ENCODE peak calls at places on chromosomes 7 and 10, in six cellular contexts. O is HCT116, V is H1, I is HepG2, C is GM12878, J is K562. K is an unnamed sample.

GRCh38 chr7:25859412-25859704 is 292.6 kb upstream of the NFE2L3 start:
- DNase-seq in C (no peak), V (peak), I (no peak), O (no peak), J (no peak), K (no peak)

GRCh38 chr7:73978681-73979563 is 49.1 kb upstream of the ELN start:
- DNase-seq in C (peak), V (peak), I (peak), O (peak), J (peak), K (peak)

GRCh38 chr7:602341-603141 is 82.9 kb upstream of the PDGFA start:
- DNase-seq in O (no peak), C (no peak), V (no peak), I (peak), J (peak), K (no peak)

GRCh38 chr7:77729574-77730348 is 33.5 kb downstream of the RSBN1L start:
- DNase-seq in O (no peak), J (no peak), V (no peak), C (no peak), I (no peak), K (no peak)

GRCh38 chr10:30736685-30737232 is 107.2 kb upstream of the LYZL2 start:
- DNase-seq in I (no peak), O (peak), C (peak), J (no peak), V (no peak), K (no peak)

GRCh38 chr10:2362331-2362730 is 625.0 kb upstream of the ADARB2 start:
- DNase-seq in C (no peak), I (no peak), J (no peak), O (no peak), V (no peak), K (no peak)

GRCh38 chr7:30970074-30970473 is 6.3 kb downstream of the GHRHR start:
- DNase-seq in O (no peak), J (no peak), I (no peak), V (no peak), C (no peak), K (no peak)

GRCh38 chr7:100583132-100584045 is 2.5 kb downstream of the LRCH4 start:
- DNase-seq in C (peak), I (no peak), V (no peak), J (peak), O (no peak), K (no peak)

GRCh38 chr7:105493196-105493927 is 28.7 kb downstream of the PUS7 start:
- DNase-seq in O (no peak), V (no peak), I (no peak), J (no peak), C (no peak), K (no peak)

GRCh38 chr7:48083114-48083830 is 5.8 kb upstream of the UPP1 start:
- DNase-seq in V (no peak), I (no peak), O (no peak), C (no peak), J (no peak), K (no peak)

GRCh38 chr10:61900829-61901783 is at the start of gene ARID5B:
- DNase-seq in C (no peak), V (peak), J (peak), I (peak), O (peak), K (peak)

DNA sequence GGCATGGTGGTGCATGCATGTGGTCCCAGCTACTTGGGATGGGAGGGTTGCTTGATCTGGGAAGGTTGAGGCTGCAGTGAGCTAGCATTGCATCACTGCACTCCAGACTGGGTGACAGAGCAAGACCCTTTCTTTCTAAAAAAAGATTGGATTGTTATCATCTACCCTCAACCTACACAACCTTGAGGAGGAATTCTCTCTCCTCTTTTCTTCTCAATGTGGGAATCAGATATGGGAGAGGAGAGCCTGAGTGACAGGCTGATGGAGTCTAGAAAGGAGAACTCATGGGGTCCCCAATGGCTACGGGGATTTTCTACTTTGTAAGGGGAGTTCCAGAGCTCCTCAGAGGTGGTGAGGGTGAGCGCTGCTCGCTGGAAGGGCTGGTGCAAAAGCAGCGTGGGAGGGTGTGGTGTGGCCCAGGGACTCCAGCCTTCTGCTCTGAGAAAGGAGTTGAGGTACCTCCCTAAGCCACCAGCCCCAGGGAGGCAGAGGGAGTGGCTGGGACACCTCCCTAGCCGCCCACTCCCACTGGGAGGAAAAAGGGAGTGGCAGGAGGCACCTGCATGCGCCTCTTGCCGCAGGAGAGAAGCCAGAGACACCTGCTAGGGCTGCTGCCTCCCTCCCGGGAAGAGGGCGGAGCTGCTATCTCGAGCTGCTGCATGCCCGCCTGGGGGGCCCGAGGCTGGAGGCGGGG is 48.4 kb downstream of the GATA3 start:
- DNase-seq in J (no peak), V (no peak), C (no peak), I (no peak), O (no peak), K (no peak)
- TF ChIP-seq SIN3A in J (no peak), V (no peak), C (no peak), I (no peak), O (no peak), K (no peak)

GRCh38 chr7:154997840-154998370 is 5.0 kb downstream of the PAXIP1 start:
- DNase-seq in I (no peak), V (no peak), O (no peak), J (no peak), C (no peak), K (no peak)
- TF ChIP-seq YY1 in I (no peak), V (no peak), O (no peak), J (no peak), C (no peak), K (no peak)

DNA sequence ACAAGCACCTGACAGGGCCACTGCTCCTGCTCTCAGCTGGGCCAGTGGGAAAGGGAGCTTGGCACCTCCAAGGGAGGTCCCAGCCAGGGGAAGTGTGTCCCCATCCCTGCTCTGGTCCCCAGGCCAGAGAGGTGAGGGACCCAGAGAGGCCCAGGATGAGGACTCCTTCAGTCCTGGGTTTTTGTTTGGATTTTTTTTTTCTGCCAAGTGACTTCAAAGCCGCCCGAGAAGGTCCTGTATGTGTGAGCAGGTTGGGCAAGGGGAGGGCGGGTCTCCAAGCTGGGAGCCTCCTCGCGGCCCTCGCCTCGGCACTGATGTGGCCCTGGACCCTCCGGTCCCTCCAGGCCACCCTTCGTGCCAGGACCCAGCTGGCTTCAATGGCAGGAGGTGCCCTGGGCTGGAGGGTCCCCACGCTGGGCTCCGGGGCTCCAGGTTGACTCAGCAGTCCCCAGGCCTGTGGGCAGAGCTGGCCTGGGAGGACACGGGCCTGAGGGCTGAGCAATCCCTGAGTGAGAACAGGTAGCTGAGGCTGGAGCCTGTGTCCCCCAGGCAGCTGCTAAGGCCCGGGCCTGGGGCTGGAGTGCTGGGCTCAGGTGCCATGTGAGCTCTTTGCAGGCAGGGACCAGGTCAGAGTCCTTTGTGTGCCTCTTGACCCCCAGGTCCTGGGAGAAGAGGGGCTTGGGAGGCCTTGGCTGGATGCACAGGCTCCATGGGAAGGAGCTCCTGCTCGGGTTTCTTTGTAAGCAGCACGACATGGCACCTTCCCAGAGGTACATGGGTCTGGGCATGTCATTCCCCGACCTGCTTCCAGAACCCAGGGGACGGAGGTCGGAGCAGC is 140.6 kb downstream of the FAM53B start:
- DNase-seq in J (no peak), I (no peak), C (no peak), V (no peak), O (no peak), K (no peak)
- TF ChIP-seq SIN3A in J (no peak), I (no peak), C (no peak), V (no peak), O (no peak), K (no peak)

DNA sequence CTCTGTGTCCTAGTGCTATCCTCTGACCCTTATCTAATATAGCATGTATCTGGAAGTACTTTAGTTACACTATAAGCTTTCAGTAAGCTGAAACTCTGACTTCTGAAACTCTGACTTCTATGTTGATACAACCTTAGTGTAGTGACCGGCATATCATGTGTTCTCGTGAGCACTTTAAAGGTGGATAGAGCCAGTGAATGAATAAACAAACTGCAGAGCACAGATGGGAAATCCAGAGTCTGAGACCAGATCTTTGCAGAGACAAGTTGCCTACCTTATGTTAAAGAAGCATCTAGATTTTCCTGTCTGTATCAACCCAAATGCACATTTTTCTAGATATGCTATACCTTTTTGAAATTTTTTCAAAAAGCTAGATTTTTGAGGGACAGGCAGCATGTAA is 3.5 kb downstream of the ACTA2 start:
- DNase-seq in V (no peak), C (no peak), O (no peak), I (no peak), J (no peak), K (no peak)
- TF ChIP-seq YY1 in V (no peak), C (no peak), O (no peak), I (no peak), J (no peak), K (no peak)

GRCh38 chr7:55299273-55299967 is 65.7 kb upstream of the LANCL2 start:
- DNase-seq in C (no peak), J (no peak), I (no peak), V (no peak), O (no peak), K (no peak)
- TF ChIP-seq SIN3A in C (no peak), J (no peak), I (no peak), V (no peak), O (no peak), K (no peak)

GRCh38 chr10:8050561-8051108 is 3.9 kb upstream of the GATA3 start:
- DNase-seq in V (no peak), J (no peak), O (no peak), I (peak), C (no peak), K (no peak)

GRCh38 chr10:8049874-8050560 is 4.5 kb upstream of the GATA3 start:
- DNase-seq in O (no peak), V (peak), C (no peak), J (no peak), I (no peak), K (no peak)

GRCh38 chr10:8047452-8048280 is 6.8 kb upstream of the GATA3 start:
- DNase-seq in C (no peak), O (no peak), V (peak), I (no peak), J (no peak), K (peak)

GRCh38 chr10:8049151-8049873 is 5.2 kb upstream of the GATA3 start:
- DNase-seq in I (no peak), O (no peak), J (no peak), V (peak), C (no peak), K (peak)

GRCh38 chr10:8048281-8049008 is 6.0 kb upstream of the GATA3 start:
- DNase-seq in V (no peak), C (no peak), I (no peak), O (no peak), J (no peak), K (peak)
- TF ChIP-seq YY1 in V (no peak), C (no peak), I (no peak), O (no peak), J (no peak), K (no peak)

DNA sequence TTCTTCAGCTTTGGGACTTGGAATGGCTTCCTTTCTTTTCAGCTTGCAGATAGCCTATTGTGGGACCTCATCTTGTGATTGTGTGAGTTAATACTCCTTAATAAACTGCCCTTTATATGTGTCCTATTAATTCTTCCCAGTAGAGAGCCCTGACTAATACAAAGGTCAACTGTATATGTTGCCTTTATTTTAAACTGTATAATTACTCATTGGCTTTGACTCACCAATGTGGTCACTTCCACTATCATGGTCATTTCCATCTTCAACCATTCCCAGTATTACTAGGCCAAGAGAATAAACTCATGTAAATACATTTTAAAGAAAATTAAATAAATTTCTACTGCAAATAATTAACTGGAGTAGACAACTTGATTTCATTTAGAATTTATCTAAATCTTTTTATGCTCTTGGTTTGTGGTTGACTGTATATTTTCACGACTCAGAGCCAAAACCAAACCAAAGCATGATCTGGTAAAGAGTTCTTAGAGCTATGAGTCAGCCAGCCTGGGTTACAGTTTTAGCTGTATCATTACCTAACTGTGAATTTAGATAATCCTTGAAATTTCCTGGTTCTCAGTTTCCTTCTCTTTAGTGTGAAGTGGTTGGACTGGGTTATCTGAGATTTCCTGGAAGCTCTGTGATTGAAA is 188.4 kb downstream of the PPP1R3A start:
- DNase-seq in C (no peak), O (no peak), V (no peak), J (no peak), I (no peak), K (no peak)
- TF ChIP-seq SIN3A in C (no peak), O (no peak), V (no peak), J (no peak), I (no peak), K (no peak)

GRCh38 chr7:154720016-154720415 is 282.9 kb downstream of the PAXIP1 start:
- DNase-seq in J (no peak), I (no peak), C (no peak), V (no peak), O (no peak), K (no peak)
- TF ChIP-seq YY1 in J (no peak), I (no peak), C (no peak), V (no peak), O (no peak), K (no peak)